ENCODE peak calls at places on chromosomes 3 and 15, in five cellular contexts. R is adrenal gland, Z is endothelial cell, I is midbrain, T is body of pancreas. U is an unnamed sample.

GRCh38 chr3:132368962-132369361 is 48.3 kb upstream of the DNAJC13 start:
- DNase-seq in R (no peak), Z (no peak), I (no peak), T (no peak), U (no peak)

GRCh38 chr3:101414121-101414520 is 93.7 kb upstream of the IMPG2 start:
- DNase-seq in R (no peak), Z (no peak), I (no peak), T (no peak), U (no peak)

GRCh38 chr3:62757045-62757444 is 118.2 kb downstream of the CADPS start:
- DNase-seq in R (no peak), Z (no peak), I (no peak), T (no peak), U (no peak)

GRCh38 chr3:81863714-81864113 is 102.3 kb upstream of the GBE1 start:
- DNase-seq in R (no peak), Z (no peak), I (no peak), T (no peak), U (no peak)

GRCh38 chr3:127710473-127710941 is 37.8 kb downstream of the ABTB1 start:
- DNase-seq in R (peak), Z (no peak), I (no peak), T (no peak), U (no peak)

GRCh38 chr3:66272016-66272415 is 51.2 kb downstream of the SLC25A26 start:
- DNase-seq in R (no peak), Z (no peak), I (no peak), T (no peak), U (no peak)

GRCh38 chr3:46867550-46867898 is 4.3 kb upstream of the MYL3 start:
- DNase-seq in R (peak), Z (no peak), I (peak), T (peak), U (no peak)

GRCh38 chr3:148997623-148998022 is 6.3 kb downstream of the GYG1 start:
- DNase-seq in R (no peak), Z (no peak), I (no peak), T (no peak), U (no peak)

GRCh38 chr15:29059871-29060640 is 174.3 kb downstream of the APBA2 start:
- DNase-seq in R (no peak), Z (no peak), I (no peak), T (no peak), U (no peak)

U was measured in NAMALWA.